ENCODE peak calls at places on chromosome 17, in five cellular contexts. T is upper lobe of left lung, Q is HepG2, E is K562, N is A549. H is an unnamed sample. For H3K4me1, the result is how much of the 10 kb centered on the place peaks cover.

GRCh38 chr17:29279397-29280070 is 14.4 kb downstream of the NUFIP2 start:
- ATAC-seq in T (no peak), Q (no peak), E (no peak), N (no peak), H (no peak)

GRCh38 chr17:61366715-61367413 is 32.8 kb upstream of the TBX2 start:
- ATAC-seq in T (no peak), Q (peak), E (no peak), N (no peak), H (no peak)

GRCh38 chr17:47952181-47953021 is 5.3 kb downstream of the PRR15L start:
- ATAC-seq in T (no peak), Q (peak), E (no peak), N (no peak), H (no peak)

GRCh38 chr17:7383742-7384488 is 3.0 kb downstream of the TNK1 start:
- ATAC-seq in T (peak), Q (no peak), E (no peak), N (no peak), H (peak)

GRCh38 chr17:43860927-43861622 is 14.1 kb downstream of the CD300LG start:
- ATAC-seq in T (no peak), Q (no peak), E (no peak), N (no peak), H (peak)

GRCh38 chr17:19733953-19734526 is 14.1 kb downstream of the ALDH3A1 start:
- ATAC-seq in T (no peak), Q (peak), E (no peak), N (no peak), H (no peak)

GRCh38 chr17:21194210-21194609 is 19.8 kb downstream of the TMEM11 start:
- ATAC-seq in T (no peak), Q (no peak), E (no peak), N (no peak), H (no peak)

GRCh38 chr17:68955181-68955841 is at the start of gene ABCA8:
- ATAC-seq in T (peak), Q (no peak), E (peak), N (no peak), H (no peak)

GRCh38 chr17:77881545-77881944 is 77.0 kb upstream of the TNRC6C start:
- ATAC-seq in T (peak), Q (peak), E (peak), N (no peak), H (peak)

GRCh38 chr17:36131436-36131835 is 27.8 kb downstream of the CCL4 start:
- ATAC-seq in T (peak), Q (no peak), E (no peak), N (no peak), H (no peak)

GRCh38 chr17:28500712-28501379 is 5.3 kb upstream of the FOXN1 start:
- ATAC-seq in T (no peak), Q (no peak), E (peak), N (no peak), H (no peak)

GRCh38 chr17:48294989-48295892 is 134.8 kb downstream of the SKAP1 start:
- ATAC-seq in T (no peak), Q (no peak), E (peak), N (peak), H (no peak)

GRCh38 chr17:57916925-57917858 is 38.0 kb downstream of the CUEDC1 start:
- ATAC-seq in T (peak), Q (peak), E (no peak), N (peak), H (no peak)

GRCh38 chr17:42337442-42337841 is 49.1 kb downstream of the STAT5A start:
- ATAC-seq in T (peak), Q (no peak), E (no peak), N (no peak), H (no peak)

GRCh38 chr17:81171941-81172340 is 5.9 kb upstream of the AATK start:
- ATAC-seq in T (peak), Q (peak), E (peak), N (no peak), H (no peak)

GRCh38 chr17:44132275-44132821 is 8.9 kb upstream of the HDAC5 start:
- ATAC-seq in T (no peak), Q (no peak), E (peak), N (no peak), H (no peak)

GRCh38 chr17:77164483-77165030 is 23.8 kb downstream of the SEC14L1 start:
- ATAC-seq in T (no peak), Q (peak), E (peak), N (no peak), H (no peak)

GRCh38 chr17:16516594-16517018 is 24.6 kb upstream of the LRRC75A start:
- ATAC-seq in T (peak), Q (no peak), E (peak), N (peak), H (no peak)

GRCh38 chr17:82937411-82938371 is 97.9 kb upstream of the ZNF750 start:
- ATAC-seq in T (no peak), Q (peak), E (no peak), N (no peak), H (no peak)

GRCh38 chr17:48406936-48407567 is 23.0 kb downstream of the SKAP1 start:
- ATAC-seq in T (no peak), Q (no peak), E (no peak), N (no peak), H (no peak)

GRCh38 chr17:18246880-18247612 is 11.5 kb downstream of the FLII start:
- ATAC-seq in T (peak), Q (no peak), E (peak), N (peak), H (peak)

GRCh38 chr17:37322106-37322505 is 53.7 kb upstream of the C17orf78 start:
- ATAC-seq in T (no peak), Q (no peak), E (no peak), N (no peak), H (no peak)

GRCh38 chr17:57983446-57983845 is 4.6 kb downstream of the VEZF1 start:
- ATAC-seq in T (no peak), Q (no peak), E (no peak), N (no peak), H (no peak)

GRCh38 chr17:72528683-72529082 is 407.9 kb downstream of the SOX9 start:
- ATAC-seq in T (no peak), Q (no peak), E (no peak), N (no peak), H (no peak)

GRCh38 chr17:72531729-72532128 is 410.9 kb downstream of the SOX9 start:
- ATAC-seq in T (no peak), Q (no peak), E (no peak), N (no peak), H (no peak)

GRCh38 chr17:72527819-72528218 is 407.0 kb downstream of the SOX9 start:
- ATAC-seq in T (no peak), Q (no peak), E (no peak), N (peak), H (no peak)

GRCh38 chr17:72530409-72530808 is 409.6 kb downstream of the SOX9 start:
- ATAC-seq in T (no peak), Q (no peak), E (no peak), N (no peak), H (no peak)

GRCh38 chr17:72529386-72529785 is 408.6 kb downstream of the SOX9 start:
- ATAC-seq in T (no peak), Q (peak), E (no peak), N (peak), H (no peak)
- TF ChIP-seq EP300 in T (no peak), Q (no peak), E (no peak), N (no peak), H (no peak)

GRCh38 chr17:14321980-14322776 is 21.3 kb downstream of the HS3ST3B1 start:
- ATAC-seq in T (no peak), Q (no peak), E (no peak), N (no peak), H (no peak)
- H3K4me1 ChIP-seq in T (under half), Q (half or more), E (under half), N (under half), H (under half)

GRCh38 chr17:79145548-79145947 is 70.9 kb downstream of the ENGASE start:
- ATAC-seq in T (no peak), Q (no peak), E (no peak), N (no peak), H (no peak)
- H3K27ac ChIP-seq in T (no peak), Q (no peak), E (no peak), N (no peak), H (no peak)

GRCh38 chr17:15485045-15485444 is 17.6 kb upstream of the CDRT4 start:
- ATAC-seq in T (no peak), Q (no peak), E (no peak), N (no peak), H (no peak)
- TF ChIP-seq EP300 in T (no peak), Q (no peak), E (no peak), N (no peak), H (no peak)

DNA sequence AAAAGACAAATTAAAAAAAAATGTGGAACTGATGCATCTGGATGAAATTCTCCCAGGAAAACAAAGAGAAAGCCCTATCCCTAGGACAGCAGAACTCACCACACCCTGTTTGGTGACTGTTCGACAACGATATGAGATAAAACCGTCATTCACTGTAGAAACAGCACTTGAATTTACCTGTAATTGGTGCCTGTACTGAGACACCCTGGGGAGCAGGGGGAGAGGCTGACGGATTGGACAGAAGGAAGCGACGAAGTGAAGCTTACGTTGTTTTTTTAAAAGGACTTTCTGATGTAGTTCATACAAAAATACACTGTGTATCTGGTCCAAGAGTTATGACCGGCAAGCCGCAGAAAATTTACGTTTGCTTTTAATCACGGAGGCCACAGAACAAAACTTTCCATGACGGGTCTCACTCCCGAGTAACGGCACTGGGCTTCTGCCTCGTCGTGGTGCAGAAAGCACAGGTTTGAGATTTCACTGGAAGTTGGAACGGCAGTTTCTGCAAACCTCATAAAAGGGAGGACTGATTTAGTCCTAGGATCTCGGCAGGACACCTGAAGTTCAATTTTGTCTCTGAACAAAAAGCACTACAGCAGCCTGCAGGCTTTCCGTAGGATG is 9.7 kb downstream of the NXN start:
- ATAC-seq in T (no peak), Q (no peak), E (peak), N (no peak), H (peak)
- H3K4me1 ChIP-seq in T (under half), Q (under half), E (under half), N (under half), H (under half)

GRCh38 chr17:72387969-72388368 is 267.1 kb downstream of the SOX9 start:
- ATAC-seq in T (no peak), Q (no peak), E (no peak), N (no peak), H (no peak)
- H3K27ac ChIP-seq in T (no peak), Q (no peak), E (no peak), N (peak), H (no peak)

DNA sequence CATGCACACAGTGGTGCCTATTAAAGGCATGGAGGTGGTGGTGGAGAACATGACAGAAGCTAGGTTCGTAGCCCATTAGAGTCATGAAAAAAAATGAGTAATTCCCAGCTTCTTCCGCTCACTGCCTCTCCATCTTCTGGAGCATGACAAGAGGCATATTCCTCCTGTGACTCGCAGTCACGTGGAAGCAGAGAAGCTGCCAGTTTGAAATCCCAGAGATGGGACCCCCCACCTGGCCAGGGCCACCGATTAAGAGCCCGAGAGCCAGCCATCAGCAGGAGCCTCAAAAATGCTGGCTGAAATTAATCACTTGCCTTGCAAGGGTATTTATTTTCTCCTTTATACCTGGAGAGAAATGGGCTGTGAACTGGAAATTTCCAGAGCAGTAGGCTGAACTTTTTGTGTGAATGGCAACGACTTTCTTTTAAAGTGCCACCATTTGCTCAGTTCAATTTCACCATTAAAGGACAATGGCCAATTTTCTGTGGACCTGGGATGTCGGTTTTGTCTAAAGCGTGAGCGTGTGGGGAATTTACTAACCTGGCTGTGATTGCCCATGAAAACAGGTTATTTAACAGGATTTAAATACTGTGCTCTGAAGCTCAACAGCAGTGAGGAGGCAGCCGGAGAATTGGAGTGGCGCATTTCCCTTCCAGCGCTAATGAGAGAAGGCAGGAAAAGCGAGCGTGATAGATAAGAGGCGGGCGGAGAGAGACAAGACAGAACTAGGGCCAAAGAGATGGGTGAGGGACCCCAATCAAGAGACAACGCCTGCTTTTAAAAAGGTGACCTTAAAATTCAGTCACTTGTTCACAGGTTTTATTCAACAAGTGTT is 189.8 kb upstream of the SDK2 start:
- ATAC-seq in T (no peak), Q (no peak), E (no peak), N (no peak), H (no peak)
- TF ChIP-seq EP300 in T (no peak), Q (no peak), E (no peak), N (no peak), H (no peak)

GRCh38 chr17:40068584-40068916 is 5.8 kb downstream of the THRA start:
- ATAC-seq in T (no peak), Q (no peak), E (no peak), N (no peak), H (no peak)

GRCh38 chr17:40070895-40071719 is 8.3 kb downstream of the THRA start:
- ATAC-seq in T (no peak), Q (peak), E (peak), N (peak), H (no peak)

GRCh38 chr17:40068917-40069750 is 6.4 kb downstream of the THRA start:
- ATAC-seq in T (peak), Q (no peak), E (peak), N (peak), H (peak)

GRCh38 chr17:40070644-40070894 is 7.8 kb downstream of the THRA start:
- ATAC-seq in T (no peak), Q (no peak), E (no peak), N (no peak), H (no peak)

GRCh38 chr17:40069751-40070643 is 7.2 kb downstream of the THRA start:
- ATAC-seq in T (peak), Q (no peak), E (peak), N (peak), H (peak)
- H3K4me1 ChIP-seq in T (half or more), Q (half or more), E (half or more), N (half or more), H (half or more)

DNA sequence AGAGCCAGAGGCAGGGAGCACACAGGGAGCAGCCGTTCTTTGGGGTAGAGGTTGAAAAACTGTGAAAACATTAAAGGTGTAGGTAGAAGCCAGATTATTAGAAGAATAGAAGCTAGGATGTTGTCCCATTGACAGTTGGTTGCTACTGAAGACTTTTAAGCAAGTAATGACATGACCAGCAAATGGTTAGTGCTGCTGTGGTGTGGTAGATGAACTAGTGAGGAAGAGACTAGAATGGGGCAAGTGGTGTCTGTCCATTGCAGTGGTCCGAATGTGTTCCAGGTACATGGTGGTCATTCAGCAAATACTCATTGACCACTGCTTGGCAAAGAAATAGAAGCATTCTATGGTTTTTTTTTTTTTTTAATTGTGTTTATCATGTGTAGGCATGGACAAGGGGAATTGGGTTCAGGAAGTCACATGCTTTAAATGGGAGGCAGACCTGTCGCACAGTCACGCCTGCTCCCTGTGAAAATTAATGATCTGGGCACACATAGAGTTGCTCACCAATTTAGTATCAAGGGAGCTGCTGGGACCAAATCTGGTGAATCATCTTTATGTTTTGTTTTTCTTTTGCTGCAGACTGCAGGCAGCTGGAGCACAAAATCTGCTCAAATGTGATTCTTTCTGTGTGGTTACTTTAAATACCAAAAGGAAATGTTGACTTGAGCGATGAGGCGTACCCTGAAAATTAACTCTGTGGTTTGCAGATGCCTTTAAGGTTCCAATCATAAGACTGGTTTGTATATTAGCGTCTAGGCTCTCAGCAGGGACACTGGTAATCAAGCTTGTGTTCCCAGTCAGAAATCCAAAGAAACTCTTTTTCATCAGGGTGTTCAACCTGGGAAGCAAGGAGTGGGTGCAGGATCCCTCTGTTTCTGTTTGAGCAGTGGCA is 30.7 kb downstream of the YPEL2 start:
- ATAC-seq in T (peak), Q (no peak), E (no peak), N (no peak), H (no peak)
- H3K27ac ChIP-seq in T (peak), Q (no peak), E (no peak), N (no peak), H (peak)

DNA sequence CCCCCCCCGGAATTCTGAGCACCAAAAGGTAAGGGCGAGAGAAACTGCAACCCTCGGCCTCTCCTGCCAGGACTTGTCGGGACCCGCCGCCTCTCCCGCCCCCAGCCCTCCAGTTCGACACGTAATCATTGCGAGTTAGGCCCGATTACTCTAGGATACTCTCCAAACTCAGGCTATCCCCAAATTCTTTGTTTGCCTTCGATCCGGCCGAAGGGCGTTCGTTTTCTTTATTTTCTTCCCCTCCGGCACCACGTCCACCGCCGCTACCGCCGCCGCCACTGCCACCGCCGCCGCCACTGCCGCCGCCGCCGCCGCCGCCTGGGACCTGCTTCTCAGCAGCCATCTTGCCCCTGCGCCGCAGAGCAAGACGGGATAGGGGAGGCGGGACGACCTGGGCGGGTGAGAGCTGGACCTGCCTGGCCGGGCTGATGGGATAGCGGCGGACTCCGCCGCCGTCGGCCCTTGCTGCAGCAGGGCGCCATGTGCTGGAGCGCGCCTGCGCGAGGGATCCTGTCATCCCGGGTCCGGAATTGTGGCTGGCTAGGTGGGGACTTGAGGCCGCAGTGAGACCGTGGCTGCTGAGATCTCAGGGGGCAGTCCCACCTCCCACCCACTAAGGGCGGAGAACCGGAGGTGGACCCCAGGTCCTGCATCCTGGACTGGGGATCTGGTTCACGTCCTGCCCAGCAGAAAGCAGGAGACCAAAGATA is at the start of gene SRP68:
- ATAC-seq in T (peak), Q (peak), E (peak), N (peak), H (peak)
- TF ChIP-seq EP300 in T (no peak), Q (no peak), E (no peak), N (no peak), H (no peak)